ENCODE peak calls at places on chromosome 17, in six cellular contexts. B, E, S, D, Q and X are unnamed samples.

GRCh38 chr17:38969281-38969680 is 2.1 kb upstream of the FBXO47 start:
- DNase-seq in Q (no peak), E (no peak), D (no peak), S (no peak), B (no peak), X (no peak)

GRCh38 chr17:33154869-33155455 is 138.1 kb downstream of the ASIC2 start:
- DNase-seq in D (no peak), E (peak; percentile 42), Q (no peak), S (no peak), B (peak; percentile 62), X (no peak)

GRCh38 chr17:12794919-12795517 is 5.7 kb downstream of the ARHGAP44 start:
- DNase-seq in E (no peak), Q (no peak), S (no peak), B (no peak), D (no peak), X (no peak)

GRCh38 chr17:38894276-38894675 is 24.4 kb downstream of the LASP1 start:
- DNase-seq in D (no peak), S (no peak), Q (no peak), B (no peak), E (no peak), X (no peak)

GRCh38 chr17:63041722-63042121 is 75.7 kb downstream of the TANC2 start:
- DNase-seq in S (no peak), E (no peak), Q (no peak), D (no peak), B (no peak), X (no peak)

GRCh38 chr17:19494961-19495806 is 38.5 kb upstream of the SLC47A1 start:
- DNase-seq in D (no peak), Q (no peak), E (no peak), B (no peak), S (no peak), X (no peak)

GRCh38 chr17:39529455-39529854 is 68.2 kb downstream of the CDK12 start:
- DNase-seq in Q (no peak), D (no peak), B (no peak), S (no peak), E (no peak), X (no peak)

GRCh38 chr17:47957591-47958490 is at the start of gene PRR15L:
- DNase-seq in B (peak; percentile 80), S (no peak), E (peak; percentile 81), Q (no peak), D (peak; percentile 91), X (no peak)

DNA sequence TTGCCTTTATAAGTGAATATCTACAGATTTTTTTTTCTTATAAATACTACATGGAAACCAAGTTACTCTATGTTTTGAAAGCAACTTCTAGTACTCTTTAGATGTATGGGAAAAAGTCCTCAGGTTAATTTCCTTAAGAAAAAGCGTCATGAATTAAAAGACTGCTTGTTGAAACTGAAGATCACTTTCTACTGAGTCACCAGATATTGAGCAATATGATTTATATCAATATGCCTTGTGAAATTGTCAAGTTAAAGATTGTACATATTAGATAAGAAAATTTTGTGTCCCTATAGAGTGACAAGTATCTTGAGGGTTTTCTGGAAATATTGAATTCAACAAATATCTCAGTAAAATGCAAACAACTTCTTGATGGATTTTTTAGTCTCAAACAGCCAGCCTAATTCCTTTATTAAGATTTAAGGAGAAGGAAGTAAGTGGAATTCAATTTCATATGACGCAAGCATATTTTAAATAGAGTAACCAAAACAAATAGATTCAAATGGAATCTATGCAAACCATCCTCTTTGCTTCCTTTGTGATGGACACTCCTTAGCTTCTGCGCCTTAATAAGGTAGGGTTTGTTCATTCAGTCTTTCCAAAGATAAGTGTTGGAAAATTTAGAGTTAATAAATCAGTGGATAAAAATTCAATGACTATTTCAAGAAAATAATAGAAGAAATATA is 16.6 kb downstream of the KRT12 start:
- DNase-seq in S (no peak), E (no peak), Q (no peak), B (no peak), D (no peak), X (no peak)
- H3K27ac ChIP-seq in S (no peak overlapping the region), E (no peak overlapping the region), Q (no peak overlapping the region), B (no peak overlapping the region), D (no peak overlapping the region), X (no peak overlapping the region)

GRCh38 chr17:55605705-55606104 is 94.5 kb upstream of the SMIM36 start:
- DNase-seq in B (no peak), S (no peak), D (no peak), E (no peak), Q (no peak), X (no peak)
- H3K27ac ChIP-seq in B (no peak overlapping the region), S (no peak overlapping the region), D (no peak overlapping the region), E (no peak overlapping the region), Q (no peak overlapping the region), X (no peak overlapping the region)

GRCh38 chr17:79027925-79028491 is 4.0 kb downstream of the C1QTNF1 start:
- DNase-seq in E (no peak), S (no peak), Q (peak; percentile 86), B (no peak), D (no peak), X (no peak)
- H3K27ac ChIP-seq in E (no peak overlapping the region), S (no peak overlapping the region), Q (peak overlapping the region; percentile 82), B (no peak overlapping the region), D (peak overlapping the region; percentile 50), X (no peak overlapping the region)

DNA sequence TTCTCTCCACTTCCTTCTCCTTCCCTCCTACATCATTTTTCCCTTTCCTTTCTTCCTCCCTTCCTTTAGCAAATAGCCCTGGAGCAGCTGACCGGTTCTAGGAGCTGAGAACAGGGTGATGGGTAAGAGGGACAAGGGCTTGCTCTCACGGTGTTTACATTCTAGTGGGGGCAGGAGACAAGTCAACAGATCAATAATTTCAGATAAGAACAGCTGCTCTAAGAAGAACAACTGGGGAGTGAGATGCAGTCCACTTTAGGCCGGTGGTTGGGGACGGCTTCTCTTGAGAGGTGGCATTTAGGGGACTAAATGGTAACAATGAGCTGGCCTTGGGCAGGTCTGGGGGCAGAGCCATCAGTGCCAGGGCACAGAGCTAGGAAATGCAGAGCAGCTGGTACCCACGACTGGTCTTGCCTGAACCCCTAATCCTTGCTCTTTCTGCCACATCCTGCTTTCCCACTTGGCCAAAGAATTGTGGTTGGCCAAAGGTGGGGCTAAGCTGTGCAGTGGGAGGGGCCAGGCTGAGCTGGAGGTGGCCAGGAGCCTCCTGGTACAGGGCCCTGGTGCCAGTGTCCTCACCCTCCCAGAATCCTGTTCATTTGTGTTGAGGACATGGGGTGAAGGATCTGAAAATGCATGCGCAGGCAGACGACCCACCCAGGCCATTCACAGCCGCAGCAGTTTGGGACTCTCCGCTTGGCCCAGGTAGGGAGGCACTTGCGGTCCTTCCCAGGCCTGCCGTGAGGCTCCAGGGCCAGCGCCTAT is 17.7 kb downstream of the CBX4 start:
- DNase-seq in D (no peak), S (no peak), E (no peak), Q (no peak), B (no peak), X (no peak)
- H3K27ac ChIP-seq in D (no peak overlapping the region), S (no peak overlapping the region), E (no peak overlapping the region), Q (peak overlapping the region; percentile 90), B (no peak overlapping the region), X (no peak overlapping the region)

DNA sequence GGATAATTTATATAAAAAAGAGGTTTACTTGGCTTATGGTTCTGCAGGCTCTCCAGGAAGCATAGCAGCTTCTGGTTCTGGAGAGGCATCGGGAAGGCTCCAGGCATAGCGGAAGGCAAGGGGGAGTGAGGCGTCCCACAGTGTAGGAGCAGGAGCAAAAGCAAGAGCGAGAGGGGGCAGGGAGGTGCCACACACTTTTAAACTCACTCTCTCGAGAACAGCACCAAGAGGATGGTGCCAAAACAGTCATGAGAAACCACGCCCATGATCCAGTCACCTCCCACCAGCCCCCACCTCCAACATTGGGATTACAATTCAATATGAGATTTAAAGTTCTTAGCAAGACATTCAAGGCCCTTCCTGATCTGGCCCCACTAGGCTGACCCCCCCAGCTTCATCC is 50.0 kb upstream of the LGALS9 start:
- DNase-seq in Q (no peak), D (no peak), B (no peak), S (no peak), E (no peak), X (no peak)
- H3K27ac ChIP-seq in Q (no peak overlapping the region), D (no peak overlapping the region), B (no peak overlapping the region), S (no peak overlapping the region), E (no peak overlapping the region), X (no peak overlapping the region)

GRCh38 chr17:4708436-4708835 is 2.0 kb upstream of the ARRB2 start:
- DNase-seq in E (peak; percentile 80), Q (no peak), D (no peak), B (peak; percentile 80), S (peak; percentile 62), X (no peak)
- H3K27ac ChIP-seq in E (no peak overlapping the region), Q (no peak overlapping the region), D (no peak overlapping the region), B (no peak overlapping the region), S (no peak overlapping the region), X (no peak overlapping the region)

GRCh38 chr17:72208832-72209231 is 88.0 kb downstream of the SOX9 start:
- DNase-seq in B (no peak), D (no peak), S (no peak), Q (no peak), E (no peak), X (no peak)

GRCh38 chr17:72206376-72206775 is 85.6 kb downstream of the SOX9 start:
- DNase-seq in D (no peak), S (no peak), E (no peak), Q (no peak), B (no peak), X (no peak)

GRCh38 chr17:72205357-72205756 is 84.5 kb downstream of the SOX9 start:
- DNase-seq in S (no peak), E (no peak), D (no peak), B (peak; percentile 76), Q (peak; percentile 80), X (peak; percentile 41)

GRCh38 chr17:72205801-72206200 is 85.0 kb downstream of the SOX9 start:
- DNase-seq in E (no peak), D (no peak), B (no peak), S (no peak), Q (no peak), X (no peak)
- H3K27ac ChIP-seq in E (no peak overlapping the region), D (no peak overlapping the region), B (peak overlapping the region; percentile 68), S (no peak overlapping the region), Q (no peak overlapping the region), X (peak overlapping the region; percentile 62)

GRCh38 chr17:81484195-81484979 is 28.2 kb downstream of the ACTG1 start:
- DNase-seq in E (peak; percentile 92), B (peak; percentile 99), Q (peak; percentile 96), D (peak; percentile 90), S (peak; percentile 95), X (peak; percentile 83)
- H3K27ac ChIP-seq in E (no peak overlapping the region), B (no peak overlapping the region), Q (no peak overlapping the region), D (no peak overlapping the region), S (no peak overlapping the region), X (no peak overlapping the region)

DNA sequence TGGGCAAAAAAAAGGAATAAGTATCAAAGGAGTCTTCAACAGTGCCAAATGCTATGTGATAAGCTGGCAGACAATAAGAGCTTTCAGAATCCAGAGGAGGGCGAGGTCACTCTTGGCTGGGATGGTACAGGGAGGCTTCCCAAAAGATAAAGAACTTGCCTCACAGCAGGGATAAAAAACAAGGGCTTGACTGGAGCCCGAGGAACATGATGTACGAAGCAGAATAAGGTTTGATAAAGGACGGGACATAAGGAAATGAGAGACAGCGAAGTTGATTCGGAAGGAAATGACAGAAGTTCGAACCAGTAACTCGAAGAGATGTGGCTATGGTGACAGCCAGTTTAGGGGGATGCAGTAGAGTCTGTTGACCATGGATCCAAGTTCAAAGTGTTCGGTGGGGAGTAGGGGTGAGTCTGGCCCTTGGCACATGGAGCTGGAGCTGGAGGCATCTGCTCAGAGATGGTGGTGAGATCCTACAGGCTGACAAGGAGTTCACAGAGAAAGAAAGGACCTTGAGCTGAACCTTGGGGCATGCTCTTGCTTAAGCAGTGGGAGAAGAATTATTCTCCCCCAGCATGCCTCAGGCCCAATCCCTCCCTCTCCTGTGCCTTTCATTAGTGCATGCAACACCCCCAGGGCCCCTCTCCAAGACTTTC is 137.6 kb upstream of the RCVRN start:
- DNase-seq in D (no peak), E (no peak), Q (peak; percentile 79), S (no peak), B (no peak), X (no peak)
- H3K27ac ChIP-seq in D (no peak overlapping the region), E (no peak overlapping the region), Q (peak overlapping the region; percentile 98), S (no peak overlapping the region), B (no peak overlapping the region), X (no peak overlapping the region)

GRCh38 chr17:74212913-74213791 is at the start of gene TTYH2:
- DNase-seq in S (peak; percentile 81), Q (peak; percentile 95), E (peak; percentile 91), B (peak; percentile 96), D (peak; percentile 90), X (peak; percentile 62)
- H3K27ac ChIP-seq in S (peak within 1 kb of the TSS; percentile 28), Q (peak within 1 kb of the TSS; percentile 86), E (peak within 1 kb of the TSS; percentile 69), B (no peak within 1 kb of the TSS), D (peak within 1 kb of the TSS; percentile 87), X (no peak within 1 kb of the TSS)